ENCODE peak calls at places on chromosomes 3 and 15, in five cellular contexts. Z is IMR-90, O is GM12878, H is HepG2, N is K562. W is an unnamed sample.
A peak's percentile ranks its signal among the peaks of the same experiment; 100 is the strongest.

GRCh38 chr3:176939022-176939817 is 258.1 kb downstream of the TBL1XR1 start:
- DNase-seq in Z (peak; percentile 86), O (peak; percentile 5), H (peak; percentile 67), N (peak; percentile 57), W (peak; percentile 68)

GRCh38 chr3:174498638-174499037 is 360.5 kb upstream of the NAALADL2 start:
- DNase-seq in Z (peak; percentile 63), O (no peak), H (no peak), N (no peak), W (no peak)

GRCh38 chr15:34987182-34987488 is 952 bp downstream of the ZNF770 start:
- DNase-seq in Z (no peak), O (no peak), H (no peak), N (peak; percentile 55), W (peak; percentile 55)

GRCh38 chr3:162525791-162526190 is 1029.2 kb downstream of the OTOL1 start:
- DNase-seq in Z (no peak), O (no peak), H (no peak), N (no peak), W (no peak)

GRCh38 chr3:128908951-128909350 is 29.5 kb downstream of the ACAD9 start:
- DNase-seq in Z (no peak), O (no peak), H (no peak), N (no peak), W (no peak)

GRCh38 chr3:82000773-82001172 is 239.3 kb upstream of the GBE1 start:
- DNase-seq in Z (no peak), O (no peak), H (no peak), N (no peak), W (no peak)

GRCh38 chr3:41986566-41986965 is 24.7 kb upstream of the ULK4 start:
- DNase-seq in Z (peak; percentile 5), O (no peak), H (no peak), N (no peak), W (no peak)

GRCh38 chr3:193176690-193177089 is 64.3 kb upstream of the PLAAT1 start:
- DNase-seq in Z (no peak), O (no peak), H (no peak), N (no peak), W (no peak)

GRCh38 chr3:9769426-9770275 is at the start of gene CAMK1:
- DNase-seq in Z (peak; percentile 58), O (no peak), H (peak; percentile 45), N (peak; percentile 72), W (peak; percentile 92)

GRCh38 chr15:70826634-70827033 is 27.3 kb downstream of the LARP6 start:
- DNase-seq in Z (peak; percentile 74), O (no peak), H (peak; percentile 27), N (no peak), W (no peak)

GRCh38 chr3:23865595-23866396 is 51.0 kb downstream of the NKIRAS1 start:
- DNase-seq in Z (peak; percentile 38), O (peak; percentile 45), H (peak; percentile 65), N (no peak), W (peak; percentile 38)

GRCh38 chr3:46888705-46889104 is 11.2 kb downstream of the PTH1R start:
- DNase-seq in Z (no peak), O (no peak), H (no peak), N (no peak), W (no peak)

GRCh38 chr15:59797756-59798604 is 108.9 kb upstream of the BNIP2 start:
- DNase-seq in Z (no peak), O (peak; percentile 2), H (no peak), N (no peak), W (no peak)

GRCh38 chr3:153293222-153293621 is 131.2 kb downstream of the RAP2B start:
- DNase-seq in Z (peak; percentile 78), O (no peak), H (no peak), N (no peak), W (no peak)

GRCh38 chr3:129855454-129856419 is 37.8 kb downstream of the TMCC1 start:
- DNase-seq in Z (peak; percentile 68), O (no peak), H (no peak), N (no peak), W (no peak)

GRCh38 chr15:68789041-68789920 is 31.4 kb downstream of the ANP32A start:
- DNase-seq in Z (no peak), O (no peak), H (no peak), N (no peak), W (no peak)

GRCh38 chr3:154954750-154955149 is 125.4 kb upstream of the MME start:
- DNase-seq in Z (peak; percentile 76), O (no peak), H (no peak), N (peak; percentile 37), W (no peak)

GRCh38 chr3:55337641-55338174 is 149.4 kb downstream of the WNT5A start:
- DNase-seq in Z (no peak), O (no peak), H (no peak), N (no peak), W (no peak)

GRCh38 chr15:80099246-80099645 is 39.8 kb downstream of the ZFAND6 start:
- DNase-seq in Z (no peak), O (no peak), H (no peak), N (no peak), W (no peak)

GRCh38 chr15:86483936-86484335 is 404.3 kb downstream of the AGBL1 start:
- DNase-seq in Z (no peak), O (no peak), H (no peak), N (no peak), W (peak; percentile 23)

GRCh38 chr3:194312186-194312742 is 38.9 kb downstream of the CPN2 start:
- DNase-seq in Z (no peak), O (no peak), H (no peak), N (no peak), W (no peak)

GRCh38 chr3:118067439-118067838 is 967.2 kb downstream of the IGSF11 start:
- DNase-seq in Z (no peak), O (no peak), H (no peak), N (no peak), W (no peak)

GRCh38 chr3:185927501-185928200 is 10.2 kb downstream of the TRA2B start:
- DNase-seq in Z (no peak), O (no peak), H (peak; percentile 46), N (no peak), W (no peak)

GRCh38 chr3:40858364-40859115 is 333.8 kb downstream of the ZNF621 start:
- DNase-seq in Z (no peak), O (no peak), H (no peak), N (no peak), W (no peak)

GRCh38 chr3:108124337-108125150 is 33.7 kb upstream of the CD47 start:
- DNase-seq in Z (no peak), O (peak; percentile 96), H (no peak), N (peak; percentile 25), W (no peak)

GRCh38 chr15:55403531-55403930 is 4.6 kb downstream of the CCPG1 start:
- DNase-seq in Z (peak; percentile 49), O (no peak), H (peak; percentile 44), N (peak; percentile 66), W (no peak)

GRCh38 chr3:264394-265156 is 68.0 kb downstream of the CHL1 start:
- DNase-seq in Z (peak; percentile 97), O (no peak), H (peak; percentile 99), N (no peak), W (no peak)

GRCh38 chr3:98764692-98765002 is 1.5 kb downstream of the ST3GAL6 start:
- DNase-seq in Z (no peak), O (no peak), H (no peak), N (no peak), W (no peak)

GRCh38 chr3:98765721-98766120 is 2.6 kb downstream of the ST3GAL6 start:
- DNase-seq in Z (no peak), O (no peak), H (no peak), N (no peak), W (peak; percentile 33)

GRCh38 chr3:98763814-98764691 is 913 bp downstream of the ST3GAL6 start:
- DNase-seq in Z (no peak), O (no peak), H (no peak), N (no peak), W (no peak)

GRCh38 chr3:98761656-98762229 is 1.4 kb upstream of the ST3GAL6 start:
- DNase-seq in Z (no peak), O (no peak), H (no peak), N (no peak), W (peak; percentile 25)

GRCh38 chr3:98763076-98763475 is at the start of gene ST3GAL6:
- DNase-seq in Z (peak; percentile 42), O (no peak), H (no peak), N (no peak), W (peak; percentile 40)
- TF ChIP-seq USF2 in Z (no peak), O (no peak), H (no peak), N (no peak), W (no peak)

GRCh38 chr3:133672461-133672860 is 10.7 kb upstream of the TOPBP1 start:
- DNase-seq in Z (no peak), O (no peak), H (no peak), N (no peak), W (no peak)

GRCh38 chr3:133674290-133674912 is 12.7 kb upstream of the TOPBP1 start:
- DNase-seq in Z (no peak), O (no peak), H (no peak), N (no peak), W (peak; percentile 61)

GRCh38 chr3:133676336-133677118 is 14.8 kb upstream of the TOPBP1 start:
- DNase-seq in Z (no peak), O (no peak), H (no peak), N (no peak), W (no peak)

GRCh38 chr3:133673746-133674145 is 12.0 kb upstream of the TOPBP1 start:
- DNase-seq in Z (no peak), O (no peak), H (no peak), N (no peak), W (no peak)

DNA sequence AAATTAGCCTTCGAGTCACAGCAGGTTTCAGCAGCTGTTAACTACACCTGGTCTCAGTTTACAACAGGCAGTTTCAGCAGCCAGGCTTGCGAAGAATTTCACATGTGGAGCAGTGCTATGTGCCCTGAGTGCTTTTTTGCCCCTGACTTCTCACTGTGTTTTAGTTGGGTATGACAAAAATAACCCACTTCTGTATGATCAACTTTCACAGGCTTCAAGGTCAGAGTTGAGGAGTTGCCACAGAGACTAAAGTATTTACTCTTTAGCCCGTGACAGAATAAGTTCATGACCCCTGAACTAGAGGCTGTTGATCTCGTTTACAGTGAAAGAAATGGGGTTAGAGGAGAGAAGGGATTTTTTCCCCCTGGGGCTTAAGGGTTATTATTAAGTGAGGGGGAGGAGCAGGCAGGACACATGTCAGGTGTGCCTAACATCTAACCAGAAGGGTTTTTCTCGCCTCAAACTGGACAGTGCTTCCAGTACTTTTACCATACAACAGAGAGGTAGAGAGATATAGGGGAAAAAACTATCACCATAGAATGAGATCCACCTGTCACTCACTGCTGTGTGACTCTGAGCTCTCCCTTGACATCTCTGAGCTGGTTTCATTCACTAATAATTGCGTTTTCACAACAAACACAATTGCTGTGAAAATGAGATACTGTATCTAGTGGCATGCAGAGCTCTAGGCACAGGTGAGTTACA is 14.0 kb upstream of the TOPBP1 start:
- DNase-seq in Z (no peak), O (no peak), H (peak; percentile 94), N (no peak), W (no peak)
- H3K27me3 ChIP-seq in Z (peaks cover 34% of the 10 kb centered on the region), O (peaks cover 4% of the 10 kb centered on the region), H (no peaks in the 10 kb centered on the region), N (peaks cover 13% of the 10 kb centered on the region), W (peaks cover 25% of the 10 kb centered on the region)

DNA sequence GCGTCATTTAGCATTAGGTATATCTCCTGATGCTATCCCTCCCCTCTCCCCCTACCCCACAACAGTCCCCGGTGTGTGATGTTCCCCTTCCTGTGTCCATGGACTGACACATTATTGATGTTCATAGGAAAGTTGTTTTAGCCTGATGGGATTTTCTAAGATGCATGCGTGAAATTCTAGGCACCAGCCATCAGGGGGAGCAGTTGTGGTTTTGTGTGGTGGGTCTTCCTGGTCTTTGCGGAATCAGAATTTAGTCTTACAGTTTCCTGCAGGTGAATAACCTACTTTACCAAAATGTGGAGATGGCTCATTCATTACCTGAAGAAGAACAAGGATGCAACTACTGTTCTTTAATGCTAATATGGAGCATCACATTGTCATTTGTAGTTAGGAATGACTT is 455.0 kb upstream of the THBS1 start:
- DNase-seq in Z (peak; percentile 68), O (no peak), H (peak; percentile 62), N (peak; percentile 70), W (peak; percentile 51)
- TF ChIP-seq MXI1 in Z (no peak), O (no peak), H (no peak), N (no peak), W (no peak)

GRCh38 chr3:172658344-172659245 is 52.3 kb downstream of the NCEH1 start:
- DNase-seq in Z (peak; percentile 100), O (no peak), H (peak; percentile 94), N (no peak), W (no peak)
- TF ChIP-seq USF2 in Z (peak; percentile 86), O (no peak), H (no peak), N (no peak), W (no peak)

W was measured in SK-N-SH.